ENCODE peak calls at places on chromosomes 4 and X, in seven cellular contexts. E is right lobe of liver; F is neuronal stem cell; T is Panc1; P is CD4-positive, CD25-positive, alpha-beta regulatory T cell; B is IMR-90; C is transverse colon. S is an unnamed sample.

GRCh38 chrX:43813898-43814297 is 68.4 kb downstream of the MAOB start:
- DNase-seq in P (no peak), B (no peak), T (no peak), F (peak; percentile 6), E (no peak), C (no peak), S (peak; percentile 25)

GRCh38 chrX:47697171-47697570 is 38.2 kb upstream of the UXT start:
- DNase-seq in T (no peak), B (no peak), E (no peak), P (no peak), F (no peak), C (no peak), S (peak; percentile 22)

GRCh38 chrX:68504237-68504636 is 5.4 kb downstream of the YIPF6 start:
- DNase-seq in B (peak; percentile 93), P (peak; percentile 41), E (no peak), F (no peak), C (no peak), T (no peak), S (no peak)

GRCh38 chrX:12871181-12871580 is 4.3 kb downstream of the TLR7 start:
- DNase-seq in T (no peak), C (no peak), B (no peak), P (no peak), E (no peak), F (no peak), S (no peak)

GRCh38 chrX:41313419-41313818 is 20.5 kb upstream of the DDX3X start:
- DNase-seq in F (no peak), B (peak; percentile 94), P (no peak), C (no peak), E (no peak), T (no peak), S (no peak)

GRCh38 chrX:132614297-132614696 is 125.5 kb upstream of the MBNL3 start:
- DNase-seq in C (no peak), P (no peak), T (no peak), F (no peak), B (no peak), E (peak; percentile 24), S (no peak)

GRCh38 chr4:26786916-26787315 is 73.7 kb upstream of the STIM2 start:
- DNase-seq in E (no peak), F (no peak), B (no peak), C (no peak), P (no peak), T (no peak), S (no peak)

GRCh38 chr4:70706516-70706915 is 15.2 kb upstream of the RUFY3 start:
- DNase-seq in F (no peak), B (peak; percentile 16), T (no peak), C (no peak), P (no peak), E (no peak), S (no peak)

GRCh38 chrX:18252644-18253359 is 32.1 kb upstream of the BEND2 start:
- DNase-seq in F (no peak), C (no peak), E (no peak), B (peak; percentile 9), P (no peak), T (no peak), S (no peak)

GRCh38 chrX:14915596-14915995 is 42.4 kb downstream of the MOSPD2 start:
- DNase-seq in F (no peak), B (peak; percentile 13), E (no peak), C (no peak), T (no peak), P (no peak), S (no peak)

GRCh38 chr4:158833602-158834001 is 64.8 kb downstream of the FNIP2 start:
- DNase-seq in C (no peak), T (no peak), F (no peak), B (no peak), P (no peak), E (no peak), S (no peak)

DNA sequence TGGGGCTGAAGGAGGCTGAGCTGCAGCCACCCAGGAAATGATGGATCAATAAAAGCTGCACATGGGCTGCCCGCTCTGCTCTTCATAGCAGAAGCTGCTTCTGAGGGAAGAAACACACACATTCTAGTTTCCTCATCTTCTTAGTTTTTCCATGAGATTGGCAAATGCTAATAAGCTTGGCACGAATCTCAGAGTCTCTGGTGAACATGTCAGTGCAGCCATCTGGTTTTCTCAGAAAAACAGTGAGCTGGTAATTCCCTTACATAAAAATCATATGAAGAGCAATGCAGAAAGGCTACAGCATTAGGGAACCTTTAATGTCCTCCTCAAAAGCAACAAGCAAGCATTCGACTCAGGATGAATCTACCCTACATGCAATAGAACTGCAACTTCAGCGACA is 69.9 kb downstream of the GATB start:
- DNase-seq in F (no peak), C (no peak), E (no peak), B (no peak), P (no peak), T (no peak), S (no peak)
- H3K4me3 ChIP-seq in F (no peak overlapping the region), C (no peak overlapping the region), E (no peak overlapping the region), B (no peak overlapping the region), P (no peak overlapping the region), T (no peak overlapping the region), S (no peak overlapping the region)

GRCh38 chrX:10118530-10118929 is 38.2 kb upstream of the CLCN4 start:
- DNase-seq in T (no peak), F (no peak), B (no peak), C (no peak), P (no peak), E (no peak), S (no peak)
- H3K36me3 ChIP-seq in T (no peaks in the 10 kb centered on the region), F (peaks cover 34% of the 10 kb centered on the region), B (peaks cover 17% of the 10 kb centered on the region), C (no peaks in the 10 kb centered on the region), P (peaks cover 3% of the 10 kb centered on the region), E (no peaks in the 10 kb centered on the region), S (no peaks in the 10 kb centered on the region)

GRCh38 chr4:5821665-5822358 is 71.1 kb downstream of the CRMP1 start:
- DNase-seq in C (no peak), P (no peak), T (no peak), B (no peak), F (peak; percentile 11), E (no peak), S (no peak)

GRCh38 chr4:5824635-5825034 is 68.3 kb downstream of the CRMP1 start:
- DNase-seq in P (no peak), E (no peak), F (no peak), T (no peak), B (peak; percentile 51), C (no peak), S (no peak)

GRCh38 chr4:5824227-5824626 is 68.7 kb downstream of the CRMP1 start:
- DNase-seq in T (no peak), P (no peak), E (no peak), C (no peak), F (no peak), B (no peak), S (no peak)

GRCh38 chr4:5822617-5823016 is 70.3 kb downstream of the CRMP1 start:
- DNase-seq in T (no peak), B (no peak), F (no peak), E (no peak), P (no peak), C (no peak), S (no peak)

GRCh38 chr4:5823542-5824211 is 69.2 kb downstream of the CRMP1 start:
- DNase-seq in E (no peak), C (no peak), F (no peak), B (no peak), T (no peak), P (no peak), S (no peak)
- H3K4me1 ChIP-seq in E (no peaks in the 10 kb centered on the region), C (peaks cover 6% of the 10 kb centered on the region), F (no peaks in the 10 kb centered on the region), B (no peaks in the 10 kb centered on the region), T (no peaks in the 10 kb centered on the region), P (peaks cover 6% of the 10 kb centered on the region), S (no peaks in the 10 kb centered on the region)

GRCh38 chrX:51892921-51893745 is at the start of gene MAGED1:
- DNase-seq in T (peak; percentile 67), E (peak; percentile 90), C (peak; percentile 86), F (peak; percentile 93), B (peak; percentile 95), P (peak; percentile 51), S (peak; percentile 88)

GRCh38 chrX:51893931-51894696 is 691 bp downstream of the MAGED1 start:
- DNase-seq in P (no peak), F (peak; percentile 23), B (peak; percentile 11), T (no peak), C (no peak), E (no peak), S (peak; percentile 28)

GRCh38 chrX:51896626-51897025 is 3.2 kb downstream of the MAGED1 start:
- DNase-seq in B (no peak), P (no peak), C (no peak), T (no peak), E (no peak), F (no peak), S (no peak)

GRCh38 chrX:51891821-51892551 is 1.4 kb upstream of the MAGED1 start:
- DNase-seq in T (no peak), E (no peak), B (peak; percentile 69), C (no peak), P (no peak), F (no peak), S (no peak)

GRCh38 chrX:51894697-51895336 is 1.4 kb downstream of the MAGED1 start:
- DNase-seq in P (no peak), B (peak; percentile 31), C (peak; percentile 27), F (no peak), E (peak; percentile 28), T (no peak), S (peak; percentile 25)
- H3K4me3 ChIP-seq in P (no peak overlapping the region), B (peak overlapping the region; percentile 97), C (peak overlapping the region; percentile 56), F (peak overlapping the region; percentile 95), E (peak overlapping the region; percentile 27), T (peak overlapping the region; percentile 92), S (peak overlapping the region; percentile 40)

DNA sequence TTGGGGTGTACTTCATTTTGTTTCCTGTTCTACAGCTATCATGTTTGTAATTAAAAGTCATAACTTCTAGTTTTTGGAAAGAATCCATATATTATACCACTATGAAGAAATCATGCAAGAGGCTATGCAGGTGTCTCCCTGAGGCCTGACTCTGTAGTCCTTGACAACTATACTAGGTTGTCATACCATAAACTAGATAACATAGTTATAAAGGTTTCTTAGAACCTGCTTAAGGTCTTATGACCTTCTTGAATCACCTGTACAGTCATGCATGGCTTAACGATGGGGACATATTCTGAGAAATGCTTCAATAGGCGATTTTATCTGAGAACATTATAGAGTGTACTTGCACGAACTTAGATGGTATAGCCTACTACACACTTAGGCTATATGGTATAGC is 3.2 kb downstream of the PWWP3B start:
- DNase-seq in C (no peak), T (no peak), E (no peak), F (no peak), B (no peak), P (no peak), S (no peak)
- H3K36me3 ChIP-seq in C (no peaks in the 10 kb centered on the region), T (no peaks in the 10 kb centered on the region), E (no peaks in the 10 kb centered on the region), F (no peaks in the 10 kb centered on the region), B (no peaks in the 10 kb centered on the region), P (no peaks in the 10 kb centered on the region), S (no peaks in the 10 kb centered on the region)

GRCh38 chrX:49272426-49272825 is 2.8 kb downstream of the PPP1R3F start:
- DNase-seq in T (no peak), E (no peak), F (no peak), B (no peak), C (no peak), P (no peak), S (no peak)
- H3K4me1 ChIP-seq in T (peaks cover 20% of the 10 kb centered on the region), E (no peaks in the 10 kb centered on the region), F (no peaks in the 10 kb centered on the region), B (peaks cover 2% of the 10 kb centered on the region), C (peaks cover 28% of the 10 kb centered on the region), P (peaks cover 78% of the 10 kb centered on the region), S (peaks cover 3% of the 10 kb centered on the region)

S was measured in colonic mucosa.